ENCODE peak calls at places on chromosomes 5 and 9, in nine cellular contexts. C is AG20443, R is NCI-H1105 treated with DMSO at 0.1 percent for 48 hours, A is kidney epithelial cell, P is small intestine, V is foreskin fibroblast, S is mammary epithelial cell, I is dermis microvascular lymphatic vessel endothelial cell, D is HEK293T. M is an unnamed sample.
A peak's percentile ranks its signal among the peaks of the same experiment; 100 is the strongest.

GRCh38 chr5:141491323-141492167 is 2.7 kb downstream of the PCDHGC5 start:
- DNase-seq in C (no peak), R (no peak), A (no peak), P (no peak), V (no peak), S (no peak), I (no peak), D (no peak), M (peak; percentile 25)

GRCh38 chr5:152046361-152046760 is 121.7 kb upstream of the GLRA1 start:
- DNase-seq in C (no peak), R (no peak), A (no peak), P (no peak), V (no peak), S (no peak), I (no peak), D (no peak), M (no peak)

GRCh38 chr5:37886207-37886905 is 46.5 kb upstream of the GDNF start:
- DNase-seq in C (no peak), R (no peak), A (no peak), P (no peak), V (no peak), S (no peak), I (no peak), D (no peak), M (no peak)

GRCh38 chr5:5419291-5420210 is 2.9 kb upstream of the ICE1 start:
- DNase-seq in C (peak; percentile 67), R (peak; percentile 82), A (no peak), P (peak; percentile 56), V (peak; percentile 90), S (peak; percentile 53), I (peak; percentile 59), D (peak; percentile 38), M (peak; percentile 57)

GRCh38 chr5:117013280-117013877 is 438.8 kb upstream of the SEMA6A start:
- DNase-seq in C (no peak), R (no peak), A (no peak), P (no peak), V (no peak), S (no peak), I (no peak), D (no peak), M (no peak)

GRCh38 chr9:135921749-135922310 is 14.5 kb upstream of the CAMSAP1 start:
- DNase-seq in C (no peak), R (no peak), A (no peak), P (no peak), V (no peak), S (no peak), I (no peak), D (no peak), M (peak; percentile 18)

GRCh38 chr9:35026671-35027070 is 37.1 kb downstream of the DNAJB5 start:
- DNase-seq in C (no peak), R (no peak), A (no peak), P (no peak), V (no peak), S (no peak), I (no peak), D (no peak), M (no peak)

GRCh38 chr9:14315754-14316573 is 2.0 kb upstream of the NFIB start:
- DNase-seq in C (peak; percentile 12), R (no peak), A (no peak), P (peak; percentile 29), V (no peak), S (no peak), I (no peak), D (no peak), M (peak; percentile 31)

GRCh38 chr5:98904786-98905185 is 24.0 kb downstream of the CHD1 start:
- DNase-seq in C (peak; percentile 14), R (no peak), A (no peak), P (peak; percentile 16), V (no peak), S (peak; percentile 65), I (no peak), D (no peak), M (no peak)

GRCh38 chr5:132138260-132138659 is 64.7 kb downstream of the CSF2 start:
- DNase-seq in C (no peak), R (no peak), A (no peak), P (no peak), V (peak; percentile 59), S (peak; percentile 79), I (no peak), D (no peak), M (no peak)

GRCh38 chr5:95841914-95842812 is 19.6 kb upstream of the GLRX start:
- DNase-seq in C (peak; percentile 85), R (no peak), A (no peak), P (no peak), V (peak; percentile 85), S (peak; percentile 37), I (no peak), D (no peak), M (no peak)

GRCh38 chr5:132714456-132715307 is 22.7 kb downstream of the KIF3A start:
- DNase-seq in C (peak; percentile 19), R (no peak), A (no peak), P (peak; percentile 7), V (no peak), S (peak; percentile 1), I (no peak), D (no peak), M (no peak)

GRCh38 chr5:126358525-126358924 is 64.7 kb upstream of the GRAMD2B start:
- DNase-seq in C (peak; percentile 24), R (no peak), A (no peak), P (no peak), V (no peak), S (peak; percentile 59), I (no peak), D (no peak), M (no peak)

GRCh38 chr5:94361832-94362754 is 256.3 kb downstream of the KIAA0825 start:
- DNase-seq in C (no peak), R (no peak), A (no peak), P (no peak), V (no peak), S (peak; percentile 65), I (no peak), D (no peak), M (peak; percentile 61)

GRCh38 chr5:135213466-135214239 is 179.6 kb upstream of the PITX1 start:
- DNase-seq in C (no peak), R (no peak), A (no peak), P (no peak), V (no peak), S (no peak), I (no peak), D (no peak), M (no peak)

GRCh38 chr5:179607449-179607931 is 16.0 kb downstream of the HNRNPH1 start:
- DNase-seq in C (peak; percentile 53), R (no peak), A (no peak), P (no peak), V (no peak), S (no peak), I (no peak), D (no peak), M (no peak)

GRCh38 chr5:118447350-118447749 is 541.0 kb downstream of the DTWD2 start:
- DNase-seq in C (no peak), R (no peak), A (no peak), P (no peak), V (no peak), S (peak; percentile 24), I (no peak), D (no peak), M (no peak)

GRCh38 chr5:91296691-91297143 is 86.4 kb downstream of the ARRDC3 start:
- DNase-seq in C (peak; percentile 82), R (no peak), A (peak; percentile 69), P (no peak), V (no peak), S (peak; percentile 55), I (no peak), D (no peak), M (no peak)

GRCh38 chr5:157665467-157666085 is 5.8 kb upstream of the C5orf52 start:
- DNase-seq in C (peak; percentile 79), R (no peak), A (peak; percentile 79), P (no peak), V (peak; percentile 40), S (peak; percentile 85), I (no peak), D (no peak), M (no peak)

GRCh38 chr9:79233542-79233941 is 338.2 kb upstream of the TLE4 start:
- DNase-seq in C (peak; percentile 37), R (no peak), A (no peak), P (no peak), V (no peak), S (peak; percentile 46), I (peak; percentile 16), D (peak; percentile 79), M (peak; percentile 33)

GRCh38 chr5:72427488-72428437 is 79.4 kb downstream of the ZNF366 start:
- DNase-seq in C (peak; percentile 57), R (no peak), A (peak; percentile 14), P (no peak), V (no peak), S (peak; percentile 20), I (peak; percentile 25), D (no peak), M (peak; percentile 74)

GRCh38 chr9:97985058-97985861 is 2.1 kb downstream of the ANP32B start:
- DNase-seq in C (no peak), R (peak; percentile 24), A (no peak), P (peak; percentile 30), V (peak; percentile 27), S (peak; percentile 55), I (no peak), D (peak; percentile 26), M (no peak)

GRCh38 chr5:132013711-132014110 is 2.3 kb upstream of the ACSL6 start:
- DNase-seq in C (no peak), R (no peak), A (no peak), P (no peak), V (no peak), S (peak; percentile 40), I (no peak), D (no peak), M (no peak)

GRCh38 chr9:77954018-77954417 is 77.6 kb downstream of the GNAQ start:
- DNase-seq in C (peak; percentile 41), R (no peak), A (no peak), P (no peak), V (peak; percentile 64), S (no peak), I (no peak), D (no peak), M (no peak)

GRCh38 chr5:168056499-168057182 is 234.8 kb upstream of the WWC1 start:
- DNase-seq in C (no peak), R (no peak), A (no peak), P (no peak), V (no peak), S (no peak), I (no peak), D (no peak), M (no peak)

M was measured in iPS-NIHi11.